ENCODE peak calls at places on chromosome 7, in five cellular contexts. A is A549, F is GM12878, N is HepG2, O is K562. Z is an unnamed sample.

GRCh38 chr7:11239311-11239710 is 265.6 kb downstream of the PHF14 start:
- DNase-seq in N (no peak), A (no peak), O (no peak), F (no peak), Z (no peak)

GRCh38 chr7:98520356-98520932 is 96.6 kb upstream of the NPTX2 start:
- DNase-seq in O (peak; percentile 88), F (no peak), A (peak; percentile 41), N (no peak), Z (peak; percentile 36)

GRCh38 chr7:107045980-107046379 is 1.5 kb downstream of the PRKAR2B start:
- DNase-seq in N (no peak), A (no peak), F (no peak), O (peak; percentile 58), Z (no peak)

GRCh38 chr7:94182066-94182465 is 177.9 kb upstream of the BET1 start:
- DNase-seq in A (peak; percentile 2), O (no peak), F (no peak), N (no peak), Z (no peak)

GRCh38 chr7:117092801-117093200 is 139.5 kb downstream of the ST7 start:
- DNase-seq in O (no peak), A (no peak), N (no peak), F (no peak), Z (no peak)

GRCh38 chr7:2613926-2614613 is 17.7 kb upstream of the TTYH3 start:
- DNase-seq in N (no peak), O (no peak), A (no peak), F (no peak), Z (no peak)

GRCh38 chr7:155746188-155746587 is 66.1 kb downstream of the SHH start:
- DNase-seq in N (no peak), F (no peak), A (no peak), O (no peak), Z (no peak)

GRCh38 chr7:133934974-133935330 is 192.2 kb upstream of the LRGUK start:
- DNase-seq in F (no peak), N (no peak), A (no peak), O (no peak), Z (no peak)

GRCh38 chr7:105723582-105723981 is 142.3 kb upstream of the EFCAB10 start:
- DNase-seq in A (no peak), N (no peak), F (no peak), O (no peak), Z (peak; percentile 47)

GRCh38 chr7:15709978-15710377 is 23.5 kb upstream of the MEOX2 start:
- DNase-seq in A (no peak), O (no peak), F (no peak), N (no peak), Z (no peak)

GRCh38 chr7:906776-907157 is 30.4 kb downstream of the GET4 start:
- DNase-seq in N (no peak), A (no peak), F (no peak), O (no peak), Z (no peak)

GRCh38 chr7:76244781-76245391 is 43.2 kb downstream of the SRRM3 start:
- DNase-seq in N (peak; percentile 54), A (no peak), F (no peak), O (no peak), Z (no peak)

GRCh38 chr7:33831389-33832118 is 73.8 kb upstream of the BMPER start:
- DNase-seq in N (no peak), O (no peak), A (no peak), F (no peak), Z (no peak)

GRCh38 chr7:130368347-130368746 is 11.9 kb upstream of the CPA1 start:
- DNase-seq in N (no peak), A (no peak), F (no peak), O (no peak), Z (no peak)

GRCh38 chr7:79055722-79056415 is 397.6 kb downstream of the MAGI2 start:
- DNase-seq in F (no peak), A (no peak), O (no peak), N (peak; percentile 20), Z (no peak)

GRCh38 chr7:140625908-140626868 is 14.4 kb downstream of the DENND2A start:
- DNase-seq in O (no peak), A (peak; percentile 68), F (no peak), N (no peak), Z (peak; percentile 72)

GRCh38 chr7:121002755-121003114 is 14.2 kb downstream of the CPED1 start:
- DNase-seq in N (no peak), O (no peak), A (no peak), F (no peak), Z (no peak)

GRCh38 chr7:64879097-64879730 is 23.9 kb upstream of the ZNF273 start:
- DNase-seq in O (no peak), A (no peak), F (no peak), N (no peak), Z (no peak)

GRCh38 chr7:147419001-147419400 is 1171.6 kb upstream of the C7orf33 start:
- DNase-seq in A (no peak), N (no peak), O (no peak), F (no peak), Z (peak; percentile 15)

GRCh38 chr7:85103962-85104361 is 82.9 kb downstream of the SEMA3D start:
- DNase-seq in N (no peak), A (no peak), F (no peak), O (no peak), Z (no peak)

GRCh38 chr7:102468416-102469350 is 3.9 kb downstream of the LRWD1 start:
- DNase-seq in A (no peak), F (no peak), O (no peak), N (no peak), Z (no peak)

GRCh38 chr7:151080091-151080521 is 503 bp downstream of the FASTK start:
- DNase-seq in F (no peak), N (no peak), A (no peak), O (peak; percentile 63), Z (no peak)

GRCh38 chr7:12965767-12966166 is 278.3 kb downstream of the ARL4A start:
- DNase-seq in A (no peak), F (no peak), N (no peak), O (no peak), Z (no peak)

GRCh38 chr7:95264225-95264927 is 60.0 kb downstream of the PON1 start:
- DNase-seq in A (peak; percentile 64), N (no peak), O (no peak), F (no peak), Z (no peak)

GRCh38 chr7:125255793-125256192 is 326.2 kb upstream of the POT1 start:
- DNase-seq in A (no peak), O (no peak), F (no peak), N (no peak), Z (no peak)

GRCh38 chr7:46100521-46100920 is 179.4 kb upstream of the IGFBP3 start:
- DNase-seq in O (no peak), A (no peak), F (no peak), N (no peak), Z (no peak)

DNA sequence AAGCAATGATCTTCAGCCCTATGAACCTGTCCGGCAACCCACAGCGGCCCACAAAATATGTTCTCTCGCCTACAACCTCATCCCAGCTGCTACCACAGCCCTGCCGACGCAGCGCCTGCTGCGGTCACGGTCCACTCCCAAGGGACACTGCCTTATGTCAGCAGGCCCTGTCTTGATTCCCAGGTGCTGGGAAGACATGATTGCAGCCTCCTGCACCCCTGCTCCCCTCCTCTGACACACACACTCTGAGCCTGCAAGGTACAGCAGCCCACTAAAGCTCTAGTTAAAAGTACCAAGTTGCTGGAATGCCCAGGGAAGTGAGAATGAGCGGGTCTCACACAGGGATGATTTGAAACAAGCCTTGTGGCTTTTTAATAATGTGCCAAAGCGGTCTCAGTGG is 715.3 kb upstream of the GALNT17 start:
- DNase-seq in A (no peak), O (no peak), N (no peak), F (no peak), Z (no peak)
- TF ChIP-seq ESRRA in A (no peak), O (no peak), N (no peak), F (no peak), Z (no peak)

DNA sequence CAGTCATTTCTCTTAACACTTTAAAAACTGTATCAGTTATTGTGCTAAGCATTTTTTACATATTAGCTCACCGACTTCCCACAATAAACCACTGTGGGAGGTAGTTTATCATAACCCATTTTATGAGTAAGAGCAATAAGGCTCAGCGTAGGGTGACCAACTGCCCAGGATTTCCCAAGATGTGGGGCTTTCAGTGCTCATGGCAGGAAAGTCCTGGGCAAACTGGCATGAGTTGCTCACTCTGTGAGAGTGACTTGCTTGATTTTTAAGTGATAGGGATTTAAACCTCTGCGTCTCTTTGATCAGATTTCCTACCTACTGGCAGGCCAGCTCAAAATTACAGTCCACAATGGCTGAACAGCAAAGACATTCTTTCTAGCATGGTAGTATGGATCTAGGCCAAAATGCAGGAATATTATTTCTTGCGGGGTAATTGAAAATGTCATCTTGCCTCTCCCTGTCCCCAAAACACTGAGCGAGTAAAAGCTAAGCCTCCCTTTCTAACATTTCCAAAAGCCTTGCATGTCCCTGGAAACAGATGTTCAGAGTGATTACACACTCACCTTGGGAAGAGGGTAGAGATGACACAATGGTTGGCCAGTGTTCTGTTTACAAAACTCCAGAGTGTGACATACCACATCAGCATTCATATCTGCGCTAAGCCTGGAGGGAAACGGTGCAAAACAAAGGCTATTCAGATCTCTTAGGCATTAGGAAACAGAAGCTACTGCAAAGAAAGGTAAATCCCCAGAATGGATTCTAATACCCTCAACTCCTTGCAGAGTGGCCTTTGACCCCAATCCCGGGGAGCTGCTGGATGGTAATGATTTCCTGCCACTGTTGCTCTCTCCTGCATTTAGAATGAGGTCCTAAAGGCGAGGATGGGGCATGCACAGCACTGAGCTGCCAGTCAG is 65.4 kb downstream of the AOAH start:
- DNase-seq in A (peak; percentile 35), F (no peak), N (peak; percentile 34), O (no peak), Z (no peak)
- TF ChIP-seq ESRRA in A (no peak), F (no peak), N (no peak), O (no peak), Z (no peak)

GRCh38 chr7:32494946-32495297 is 367 bp upstream of the AVL9 start:
- DNase-seq in N (no peak), O (no peak), F (no peak), A (no peak), Z (no peak)
- TF ChIP-seq ESRRA in N (no peak), O (no peak), F (no peak), A (no peak), Z (no peak)

GRCh38 chr7:41942468-41943097 is 239.7 kb upstream of the INHBA start:
- DNase-seq in N (peak; percentile 91), O (no peak), A (no peak), F (no peak), Z (no peak)

GRCh38 chr7:41940760-41941343 is 238.0 kb upstream of the INHBA start:
- DNase-seq in O (peak; percentile 73), F (peak; percentile 25), A (peak; percentile 59), N (peak; percentile 69), Z (peak; percentile 71)

GRCh38 chr7:41938371-41938770 is 235.5 kb upstream of the INHBA start:
- DNase-seq in O (no peak), A (no peak), N (no peak), F (no peak), Z (no peak)

DNA sequence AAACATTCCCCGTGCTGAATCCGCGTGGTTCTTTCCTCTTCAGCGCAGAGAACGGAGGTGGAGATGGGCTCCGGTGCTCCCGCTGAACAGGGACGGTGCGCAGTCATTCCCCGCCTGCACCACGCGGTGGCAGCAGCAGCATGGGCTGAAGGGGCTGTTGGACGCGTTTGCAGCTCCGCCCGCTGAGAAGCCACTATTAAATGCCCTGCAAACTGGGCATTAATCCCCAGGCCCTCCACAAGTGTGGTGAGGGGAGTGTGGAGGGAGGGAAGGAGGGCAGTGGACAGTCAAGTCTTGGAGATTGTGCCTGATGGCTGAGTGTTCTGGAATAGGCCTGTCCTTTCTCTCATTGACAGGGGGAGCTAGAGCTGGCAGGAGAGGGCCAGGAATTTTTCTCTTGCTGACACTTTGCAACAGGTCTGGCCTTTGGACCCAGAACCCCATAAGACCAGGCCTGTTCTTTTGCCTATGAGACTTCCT is 240.2 kb upstream of the INHBA start:
- DNase-seq in O (peak; percentile 73), N (peak; percentile 66), A (peak; percentile 50), F (peak; percentile 39), Z (peak; percentile 92)
- TF ChIP-seq ESRRA in O (no peak), N (no peak), A (no peak), F (no peak), Z (no peak)